ENCODE peak calls at places on chromosomes 12 and 14, in six cellular contexts. One of them, this sample, is unnamed.

GRCh38 chr12:51678086-51678724 is 87.2 kb downstream of the SCN8A start:
- DNase-seq in tibial nerve: no peak
- DNase-seq in K562: peak
- DNase-seq in upper lobe of left lung: peak
- DNase-seq in ovary: no peak
- DNase-seq in stomach: peak
- DNase-seq in this sample: peak

GRCh38 chr14:50631408-50631821 is 36.7 kb downstream of the SAV1 start:
- DNase-seq in tibial nerve: no peak
- DNase-seq in K562: no peak
- DNase-seq in upper lobe of left lung: no peak
- DNase-seq in ovary: no peak
- DNase-seq in stomach: no peak
- DNase-seq in this sample: no peak

GRCh38 chr14:93825235-93825553 is 36.9 kb upstream of the PRIMA1 start:
- DNase-seq in tibial nerve: no peak
- DNase-seq in K562: no peak
- DNase-seq in upper lobe of left lung: no peak
- DNase-seq in ovary: no peak
- DNase-seq in stomach: no peak
- DNase-seq in this sample: no peak

GRCh38 chr14:99780690-99781089 is 12.5 kb upstream of the EML1 start:
- DNase-seq in tibial nerve: no peak
- DNase-seq in K562: no peak
- DNase-seq in upper lobe of left lung: peak
- DNase-seq in ovary: no peak
- DNase-seq in stomach: no peak
- DNase-seq in this sample: no peak

GRCh38 chr12:111643428-111643826 is 42.3 kb downstream of the BRAP start:
- DNase-seq in tibial nerve: peak
- DNase-seq in K562: no peak
- DNase-seq in upper lobe of left lung: no peak
- DNase-seq in ovary: no peak
- DNase-seq in stomach: peak
- DNase-seq in this sample: peak

GRCh38 chr14:88129306-88130056 is 124.5 kb downstream of the GPR65 start:
- DNase-seq in tibial nerve: peak
- DNase-seq in K562: no peak
- DNase-seq in upper lobe of left lung: peak
- DNase-seq in ovary: no peak
- DNase-seq in stomach: no peak
- DNase-seq in this sample: no peak

GRCh38 chr12:46187023-46187422 is 81.8 kb downstream of the SLC38A1 start:
- DNase-seq in tibial nerve: peak
- DNase-seq in K562: no peak
- DNase-seq in upper lobe of left lung: peak
- DNase-seq in ovary: peak
- DNase-seq in stomach: no peak
- DNase-seq in this sample: no peak

GRCh38 chr14:20630340-20631022 is 11.0 kb downstream of the OR6S1 start:
- DNase-seq in tibial nerve: no peak
- DNase-seq in K562: no peak
- DNase-seq in upper lobe of left lung: no peak
- DNase-seq in ovary: peak
- DNase-seq in stomach: no peak
- DNase-seq in this sample: peak

GRCh38 chr12:97493729-97494128 is 31.1 kb downstream of the RMST start:
- DNase-seq in tibial nerve: no peak
- DNase-seq in K562: no peak
- DNase-seq in upper lobe of left lung: no peak
- DNase-seq in ovary: no peak
- DNase-seq in stomach: no peak
- DNase-seq in this sample: no peak
- TF ChIP-seq EP300 in tibial nerve: no peak
- TF ChIP-seq EP300 in K562: no peak
- TF ChIP-seq EP300 in upper lobe of left lung: no peak
- TF ChIP-seq EP300 in ovary: no peak
- TF ChIP-seq EP300 in stomach: no peak
- TF ChIP-seq EP300 in this sample: no peak

DNA sequence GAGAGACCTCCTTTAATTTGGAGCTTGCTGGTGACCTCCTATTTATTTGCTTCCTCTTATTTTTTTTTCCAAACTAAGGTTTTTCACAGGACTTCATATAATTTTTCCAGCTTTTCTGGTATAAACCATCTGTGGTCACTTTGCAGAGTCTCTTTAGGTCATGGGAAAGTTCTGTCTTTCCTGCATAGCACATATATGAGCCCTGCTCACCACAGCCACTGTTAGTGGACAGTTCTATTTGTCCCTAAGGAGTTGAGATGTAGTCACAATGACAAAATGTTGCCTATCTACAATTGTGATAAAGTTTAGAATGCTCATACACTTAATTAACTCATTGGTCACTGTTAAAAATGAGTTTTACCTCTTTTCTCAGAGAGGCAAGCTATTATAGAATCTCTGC is 53.7 kb upstream of the LDHB start:
- DNase-seq in tibial nerve: no peak
- DNase-seq in K562: no peak
- DNase-seq in upper lobe of left lung: no peak
- DNase-seq in ovary: no peak
- DNase-seq in stomach: no peak
- DNase-seq in this sample: no peak
- TF ChIP-seq EP300 in tibial nerve: no peak
- TF ChIP-seq EP300 in K562: no peak
- TF ChIP-seq EP300 in upper lobe of left lung: no peak
- TF ChIP-seq EP300 in ovary: no peak
- TF ChIP-seq EP300 in stomach: no peak
- TF ChIP-seq EP300 in this sample: no peak

GRCh38 chr12:14774944-14775651 is 28.2 kb downstream of the WBP11 start:
- DNase-seq in tibial nerve: peak
- DNase-seq in K562: no peak
- DNase-seq in upper lobe of left lung: peak
- DNase-seq in ovary: peak
- DNase-seq in stomach: peak
- DNase-seq in this sample: peak
- TF ChIP-seq EP300 in tibial nerve: peak
- TF ChIP-seq EP300 in K562: no peak
- TF ChIP-seq EP300 in upper lobe of left lung: no peak
- TF ChIP-seq EP300 in ovary: no peak
- TF ChIP-seq EP300 in stomach: no peak
- TF ChIP-seq EP300 in this sample: no peak

GRCh38 chr12:2537868-2538541 is 256.8 kb upstream of the FKBP4 start:
- DNase-seq in tibial nerve: no peak
- DNase-seq in K562: no peak
- DNase-seq in upper lobe of left lung: no peak
- DNase-seq in ovary: no peak
- DNase-seq in stomach: no peak
- DNase-seq in this sample: no peak

GRCh38 chr12:2532647-2533435 is 261.9 kb upstream of the FKBP4 start:
- DNase-seq in tibial nerve: no peak
- DNase-seq in K562: no peak
- DNase-seq in upper lobe of left lung: no peak
- DNase-seq in ovary: no peak
- DNase-seq in stomach: no peak
- DNase-seq in this sample: no peak

GRCh38 chr12:2536724-2537123 is 258.0 kb upstream of the FKBP4 start:
- DNase-seq in tibial nerve: no peak
- DNase-seq in K562: no peak
- DNase-seq in upper lobe of left lung: no peak
- DNase-seq in ovary: no peak
- DNase-seq in stomach: no peak
- DNase-seq in this sample: no peak

GRCh38 chr12:2539938-2540337 is 254.8 kb upstream of the FKBP4 start:
- DNase-seq in tibial nerve: no peak
- DNase-seq in K562: no peak
- DNase-seq in upper lobe of left lung: no peak
- DNase-seq in ovary: no peak
- DNase-seq in stomach: no peak
- DNase-seq in this sample: no peak

GRCh38 chr12:2535583-2536187 is 259.1 kb upstream of the FKBP4 start:
- DNase-seq in tibial nerve: no peak
- DNase-seq in K562: no peak
- DNase-seq in upper lobe of left lung: no peak
- DNase-seq in ovary: no peak
- DNase-seq in stomach: no peak
- DNase-seq in this sample: no peak
- TF ChIP-seq EP300 in tibial nerve: no peak
- TF ChIP-seq EP300 in K562: no peak
- TF ChIP-seq EP300 in upper lobe of left lung: no peak
- TF ChIP-seq EP300 in ovary: no peak
- TF ChIP-seq EP300 in stomach: no peak
- TF ChIP-seq EP300 in this sample: no peak

GRCh38 chr12:59677857-59678256 is 82.0 kb downstream of the SLC16A7 start:
- DNase-seq in tibial nerve: no peak
- DNase-seq in K562: no peak
- DNase-seq in upper lobe of left lung: no peak
- DNase-seq in ovary: no peak
- DNase-seq in stomach: peak
- DNase-seq in this sample: no peak

GRCh38 chr12:59668678-59669077 is 72.8 kb downstream of the SLC16A7 start:
- DNase-seq in tibial nerve: no peak
- DNase-seq in K562: no peak
- DNase-seq in upper lobe of left lung: no peak
- DNase-seq in ovary: no peak
- DNase-seq in stomach: no peak
- DNase-seq in this sample: no peak

GRCh38 chr12:59672273-59672672 is 76.4 kb downstream of the SLC16A7 start:
- DNase-seq in tibial nerve: no peak
- DNase-seq in K562: no peak
- DNase-seq in upper lobe of left lung: no peak
- DNase-seq in ovary: no peak
- DNase-seq in stomach: no peak
- DNase-seq in this sample: no peak
- TF ChIP-seq EP300 in tibial nerve: no peak
- TF ChIP-seq EP300 in K562: no peak
- TF ChIP-seq EP300 in upper lobe of left lung: no peak
- TF ChIP-seq EP300 in ovary: no peak
- TF ChIP-seq EP300 in stomach: no peak
- TF ChIP-seq EP300 in this sample: no peak

DNA sequence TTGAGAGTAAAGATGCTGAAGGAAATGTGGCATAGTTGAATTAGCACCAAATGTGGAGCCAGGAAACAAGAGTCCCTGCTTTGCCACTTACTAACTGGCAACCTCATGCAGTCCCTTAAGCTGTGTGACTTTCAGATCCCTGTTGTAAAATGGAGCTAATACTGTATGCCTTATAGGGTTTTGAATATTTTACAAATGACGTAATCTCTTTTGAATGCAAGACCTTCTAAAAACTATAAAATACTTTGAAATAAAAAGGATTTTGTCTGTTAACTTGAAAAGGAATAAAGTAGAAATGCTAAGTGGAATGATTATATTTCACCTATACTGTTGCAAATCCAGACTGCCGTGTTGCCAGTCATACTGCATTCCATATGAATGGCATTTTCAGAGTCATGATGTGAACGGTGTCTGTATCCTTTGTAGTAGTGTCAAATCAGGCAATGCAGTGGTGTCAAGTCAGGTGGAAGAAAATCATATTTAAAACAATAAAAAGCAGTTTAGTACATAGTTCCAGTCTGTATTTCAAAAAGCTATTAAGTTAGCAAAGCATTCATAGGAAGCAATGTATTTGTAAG is 21.3 kb downstream of the KCNA5 start:
- DNase-seq in tibial nerve: no peak
- DNase-seq in K562: no peak
- DNase-seq in upper lobe of left lung: no peak
- DNase-seq in ovary: no peak
- DNase-seq in stomach: no peak
- DNase-seq in this sample: no peak
- TF ChIP-seq EP300 in tibial nerve: no peak
- TF ChIP-seq EP300 in K562: no peak
- TF ChIP-seq EP300 in upper lobe of left lung: no peak
- TF ChIP-seq EP300 in ovary: no peak
- TF ChIP-seq EP300 in stomach: no peak
- TF ChIP-seq EP300 in this sample: no peak

This sample was measured in transverse colon.